ENCODE peak calls at places on chromosomes 1 and 21, in six cellular contexts. One of them, this sample, is unnamed.

GRCh38 chr1:24289937-24290595 is 29.1 kb upstream of the GRHL3 start:
- DNase-seq in aorta: peak; percentile 94
- DNase-seq in right cardiac atrium: peak; percentile 86
- DNase-seq in PC-9: peak; percentile 67
- DNase-seq in tibial nerve: peak; percentile 45
- DNase-seq in Karpas-422: no peak
- DNase-seq in this sample: peak; percentile 61

GRCh38 chr1:224563666-224564065 is 52.5 kb upstream of the CNIH3 start:
- DNase-seq in aorta: no peak
- DNase-seq in right cardiac atrium: no peak
- DNase-seq in PC-9: no peak
- DNase-seq in tibial nerve: no peak
- DNase-seq in Karpas-422: no peak
- DNase-seq in this sample: no peak

GRCh38 chr1:90671251-90671650 is 45.9 kb downstream of the BARHL2 start:
- DNase-seq in aorta: no peak
- DNase-seq in right cardiac atrium: no peak
- DNase-seq in PC-9: no peak
- DNase-seq in tibial nerve: no peak
- DNase-seq in Karpas-422: no peak
- DNase-seq in this sample: no peak

GRCh38 chr1:229410692-229411433 is 23.0 kb downstream of the ACTA1 start:
- DNase-seq in aorta: peak; percentile 91
- DNase-seq in right cardiac atrium: peak; percentile 67
- DNase-seq in PC-9: peak; percentile 31
- DNase-seq in tibial nerve: no peak
- DNase-seq in Karpas-422: peak; percentile 38
- DNase-seq in this sample: peak; percentile 83

GRCh38 chr21:34845521-34846213 is 176.9 kb downstream of the CLIC6 start:
- DNase-seq in aorta: no peak
- DNase-seq in right cardiac atrium: no peak
- DNase-seq in PC-9: peak; percentile 72
- DNase-seq in tibial nerve: no peak
- DNase-seq in Karpas-422: no peak
- DNase-seq in this sample: no peak

GRCh38 chr1:224433041-224433670 is 1.4 kb downstream of the WDR26 start:
- DNase-seq in aorta: no peak
- DNase-seq in right cardiac atrium: no peak
- DNase-seq in PC-9: no peak
- DNase-seq in tibial nerve: peak; percentile 44
- DNase-seq in Karpas-422: peak; percentile 48
- DNase-seq in this sample: no peak

GRCh38 chr1:232142403-232143314 is 487.3 kb downstream of the SIPA1L2 start:
- DNase-seq in aorta: peak; percentile 84
- DNase-seq in right cardiac atrium: peak; percentile 57
- DNase-seq in PC-9: no peak
- DNase-seq in tibial nerve: peak; percentile 20
- DNase-seq in Karpas-422: no peak
- DNase-seq in this sample: no peak

GRCh38 chr21:17441370-17441769 is 71.5 kb upstream of the CXADR start:
- DNase-seq in aorta: no peak
- DNase-seq in right cardiac atrium: no peak
- DNase-seq in PC-9: peak; percentile 23
- DNase-seq in tibial nerve: peak; percentile 36
- DNase-seq in Karpas-422: no peak
- DNase-seq in this sample: peak; percentile 5

GRCh38 chr1:22217811-22218460 is 75.0 kb upstream of the WNT4 start:
- DNase-seq in aorta: peak; percentile 61
- DNase-seq in right cardiac atrium: no peak
- DNase-seq in PC-9: no peak
- DNase-seq in tibial nerve: no peak
- DNase-seq in Karpas-422: no peak
- DNase-seq in this sample: no peak

GRCh38 chr1:58866578-58866977 is 82.7 kb upstream of the JUN start:
- DNase-seq in aorta: no peak
- DNase-seq in right cardiac atrium: no peak
- DNase-seq in PC-9: no peak
- DNase-seq in tibial nerve: no peak
- DNase-seq in Karpas-422: no peak
- DNase-seq in this sample: no peak

GRCh38 chr1:200258447-200259375 is 151.1 kb downstream of the ZNF281 start:
- DNase-seq in aorta: no peak
- DNase-seq in right cardiac atrium: no peak
- DNase-seq in PC-9: peak; percentile 7
- DNase-seq in tibial nerve: no peak
- DNase-seq in Karpas-422: peak; percentile 78
- DNase-seq in this sample: no peak

GRCh38 chr1:61851849-61852692 is 109.8 kb downstream of the PATJ start:
- DNase-seq in aorta: no peak
- DNase-seq in right cardiac atrium: no peak
- DNase-seq in PC-9: no peak
- DNase-seq in tibial nerve: peak; percentile 73
- DNase-seq in Karpas-422: peak; percentile 78
- DNase-seq in this sample: peak; percentile 8

GRCh38 chr1:54928327-54928726 is 41.3 kb upstream of the DHCR24 start:
- DNase-seq in aorta: no peak
- DNase-seq in right cardiac atrium: no peak
- DNase-seq in PC-9: no peak
- DNase-seq in tibial nerve: no peak
- DNase-seq in Karpas-422: no peak
- DNase-seq in this sample: no peak

GRCh38 chr21:36754241-36754881 is 55.4 kb downstream of the SIM2 start:
- DNase-seq in aorta: no peak
- DNase-seq in right cardiac atrium: no peak
- DNase-seq in PC-9: no peak
- DNase-seq in tibial nerve: no peak
- DNase-seq in Karpas-422: no peak
- DNase-seq in this sample: no peak

GRCh38 chr1:13828454-13829151 is 128.6 kb downstream of the PRDM2 start:
- DNase-seq in aorta: no peak
- DNase-seq in right cardiac atrium: no peak
- DNase-seq in PC-9: peak; percentile 50
- DNase-seq in tibial nerve: peak; percentile 32
- DNase-seq in Karpas-422: peak; percentile 87
- DNase-seq in this sample: no peak

GRCh38 chr1:51329443-51330325 is 678 bp downstream of the TTC39A start:
- DNase-seq in aorta: no peak
- DNase-seq in right cardiac atrium: peak; percentile 57
- DNase-seq in PC-9: peak; percentile 31
- DNase-seq in tibial nerve: no peak
- DNase-seq in Karpas-422: no peak
- DNase-seq in this sample: no peak

GRCh38 chr21:27564684-27565280 is 597.9 kb upstream of the ADAMTS5 start:
- DNase-seq in aorta: no peak
- DNase-seq in right cardiac atrium: peak; percentile 39
- DNase-seq in PC-9: peak; percentile 0
- DNase-seq in tibial nerve: peak; percentile 53
- DNase-seq in Karpas-422: peak; percentile 70
- DNase-seq in this sample: no peak

GRCh38 chr1:162466797-162467196 is 30.8 kb upstream of the UHMK1 start:
- DNase-seq in aorta: no peak
- DNase-seq in right cardiac atrium: no peak
- DNase-seq in PC-9: no peak
- DNase-seq in tibial nerve: no peak
- DNase-seq in Karpas-422: no peak
- DNase-seq in this sample: no peak

GRCh38 chr1:219792337-219793021 is 135.9 kb downstream of the SLC30A10 start:
- DNase-seq in aorta: no peak
- DNase-seq in right cardiac atrium: no peak
- DNase-seq in PC-9: no peak
- DNase-seq in tibial nerve: no peak
- DNase-seq in Karpas-422: no peak
- DNase-seq in this sample: no peak

GRCh38 chr1:97783762-97784161 is 137.1 kb downstream of the DPYD start:
- DNase-seq in aorta: no peak
- DNase-seq in right cardiac atrium: no peak
- DNase-seq in PC-9: no peak
- DNase-seq in tibial nerve: no peak
- DNase-seq in Karpas-422: no peak
- DNase-seq in this sample: no peak

GRCh38 chr1:218845589-218845988 is 328.1 kb upstream of the LYPLAL1 start:
- DNase-seq in aorta: no peak
- DNase-seq in right cardiac atrium: no peak
- DNase-seq in PC-9: no peak
- DNase-seq in tibial nerve: no peak
- DNase-seq in Karpas-422: no peak
- DNase-seq in this sample: no peak

GRCh38 chr1:84598846-84599741 is 24.9 kb upstream of the CTBS start:
- DNase-seq in aorta: no peak
- DNase-seq in right cardiac atrium: no peak
- DNase-seq in PC-9: no peak
- DNase-seq in tibial nerve: no peak
- DNase-seq in Karpas-422: peak; percentile 32
- DNase-seq in this sample: peak; percentile 16

GRCh38 chr1:84603941-84604830 is 29.9 kb upstream of the CTBS start:
- DNase-seq in aorta: no peak
- DNase-seq in right cardiac atrium: peak; percentile 59
- DNase-seq in PC-9: peak; percentile 74
- DNase-seq in tibial nerve: no peak
- DNase-seq in Karpas-422: peak; percentile 67
- DNase-seq in this sample: peak; percentile 8

GRCh38 chr1:84603223-84603622 is 29.0 kb upstream of the CTBS start:
- DNase-seq in aorta: no peak
- DNase-seq in right cardiac atrium: no peak
- DNase-seq in PC-9: no peak
- DNase-seq in tibial nerve: no peak
- DNase-seq in Karpas-422: no peak
- DNase-seq in this sample: no peak

GRCh38 chr1:84600796-84601195 is 26.6 kb upstream of the CTBS start:
- DNase-seq in aorta: no peak
- DNase-seq in right cardiac atrium: no peak
- DNase-seq in PC-9: no peak
- DNase-seq in tibial nerve: no peak
- DNase-seq in Karpas-422: no peak
- DNase-seq in this sample: no peak

GRCh38 chr1:84598418-84598817 is 24.2 kb upstream of the CTBS start:
- DNase-seq in aorta: no peak
- DNase-seq in right cardiac atrium: no peak
- DNase-seq in PC-9: no peak
- DNase-seq in tibial nerve: no peak
- DNase-seq in Karpas-422: no peak
- DNase-seq in this sample: no peak
- H3K27ac ChIP-seq in aorta: peak overlapping the region; percentile 95
- H3K27ac ChIP-seq in right cardiac atrium: no peak overlapping the region
- H3K27ac ChIP-seq in PC-9: no peak overlapping the region
- H3K27ac ChIP-seq in tibial nerve: no peak overlapping the region
- H3K27ac ChIP-seq in Karpas-422: no peak overlapping the region
- H3K27ac ChIP-seq in this sample: peak overlapping the region; percentile 81

GRCh38 chr1:225908773-225909172 is 15.3 kb downstream of the PYCR2 start:
- DNase-seq in aorta: no peak
- DNase-seq in right cardiac atrium: no peak
- DNase-seq in PC-9: no peak
- DNase-seq in tibial nerve: no peak
- DNase-seq in Karpas-422: no peak
- DNase-seq in this sample: no peak
- H3K27ac ChIP-seq in aorta: no peak overlapping the region
- H3K27ac ChIP-seq in right cardiac atrium: no peak overlapping the region
- H3K27ac ChIP-seq in PC-9: no peak overlapping the region
- H3K27ac ChIP-seq in tibial nerve: no peak overlapping the region
- H3K27ac ChIP-seq in Karpas-422: no peak overlapping the region
- H3K27ac ChIP-seq in this sample: no peak overlapping the region

GRCh38 chr1:208159542-208160258 is 84.5 kb downstream of the PLXNA2 start:
- DNase-seq in aorta: no peak
- DNase-seq in right cardiac atrium: peak; percentile 35
- DNase-seq in PC-9: no peak
- DNase-seq in tibial nerve: no peak
- DNase-seq in Karpas-422: no peak
- DNase-seq in this sample: no peak

GRCh38 chr1:208162903-208163302 is 81.3 kb downstream of the PLXNA2 start:
- DNase-seq in aorta: no peak
- DNase-seq in right cardiac atrium: no peak
- DNase-seq in PC-9: no peak
- DNase-seq in tibial nerve: no peak
- DNase-seq in Karpas-422: no peak
- DNase-seq in this sample: no peak

GRCh38 chr1:208161656-208162375 is 82.4 kb downstream of the PLXNA2 start:
- DNase-seq in aorta: no peak
- DNase-seq in right cardiac atrium: no peak
- DNase-seq in PC-9: no peak
- DNase-seq in tibial nerve: no peak
- DNase-seq in Karpas-422: no peak
- DNase-seq in this sample: no peak

GRCh38 chr1:208160259-208160819 is 83.8 kb downstream of the PLXNA2 start:
- DNase-seq in aorta: no peak
- DNase-seq in right cardiac atrium: peak; percentile 38
- DNase-seq in PC-9: no peak
- DNase-seq in tibial nerve: no peak
- DNase-seq in Karpas-422: no peak
- DNase-seq in this sample: no peak

DNA sequence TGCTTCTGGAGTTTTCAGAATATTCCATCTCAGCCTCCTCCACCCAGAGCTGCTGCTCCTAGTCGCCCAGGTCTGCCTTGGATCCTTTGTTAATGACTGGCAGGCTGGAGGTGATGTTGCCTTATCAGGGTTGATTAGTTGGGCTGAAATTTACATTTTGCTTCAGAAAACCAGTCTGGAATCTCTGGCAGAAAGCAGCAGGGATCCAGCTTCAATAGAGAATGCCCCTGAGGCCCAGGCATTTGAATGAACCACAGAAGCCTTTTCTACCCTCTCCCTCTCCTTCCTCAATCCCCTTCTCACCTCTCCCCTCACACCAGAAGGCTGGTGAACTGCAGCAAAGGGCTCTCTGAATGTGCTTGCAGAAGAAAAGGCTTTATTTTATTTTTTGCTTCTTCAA is 83.2 kb downstream of the PLXNA2 start:
- DNase-seq in aorta: no peak
- DNase-seq in right cardiac atrium: no peak
- DNase-seq in PC-9: no peak
- DNase-seq in tibial nerve: no peak
- DNase-seq in Karpas-422: no peak
- DNase-seq in this sample: no peak
- H3K27ac ChIP-seq in aorta: no peak overlapping the region
- H3K27ac ChIP-seq in right cardiac atrium: no peak overlapping the region
- H3K27ac ChIP-seq in PC-9: no peak overlapping the region
- H3K27ac ChIP-seq in tibial nerve: no peak overlapping the region
- H3K27ac ChIP-seq in Karpas-422: no peak overlapping the region
- H3K27ac ChIP-seq in this sample: no peak overlapping the region

GRCh38 chr1:83998599-83999315 is at the start of gene TTLL7:
- DNase-seq in aorta: peak; percentile 95
- DNase-seq in right cardiac atrium: peak; percentile 83
- DNase-seq in PC-9: peak; percentile 69
- DNase-seq in tibial nerve: no peak
- DNase-seq in Karpas-422: no peak
- DNase-seq in this sample: peak; percentile 79

GRCh38 chr1:84000954-84001495 is 2.1 kb upstream of the TTLL7 start:
- DNase-seq in aorta: no peak
- DNase-seq in right cardiac atrium: no peak
- DNase-seq in PC-9: no peak
- DNase-seq in tibial nerve: no peak
- DNase-seq in Karpas-422: no peak
- DNase-seq in this sample: no peak

GRCh38 chr1:84000196-84000885 is 1.4 kb upstream of the TTLL7 start:
- DNase-seq in aorta: no peak
- DNase-seq in right cardiac atrium: no peak
- DNase-seq in PC-9: no peak
- DNase-seq in tibial nerve: no peak
- DNase-seq in Karpas-422: no peak
- DNase-seq in this sample: no peak

GRCh38 chr1:83999316-83999819 is 436 bp upstream of the TTLL7 start:
- DNase-seq in aorta: peak; percentile 94
- DNase-seq in right cardiac atrium: peak; percentile 84
- DNase-seq in PC-9: peak; percentile 60
- DNase-seq in tibial nerve: peak; percentile 49
- DNase-seq in Karpas-422: no peak
- DNase-seq in this sample: peak; percentile 92

GRCh38 chr1:84001501-84001900 is 2.6 kb upstream of the TTLL7 start:
- DNase-seq in aorta: no peak
- DNase-seq in right cardiac atrium: no peak
- DNase-seq in PC-9: no peak
- DNase-seq in tibial nerve: no peak
- DNase-seq in Karpas-422: no peak
- DNase-seq in this sample: no peak
- H3K27ac ChIP-seq in aorta: peak overlapping the region; percentile 37
- H3K27ac ChIP-seq in right cardiac atrium: no peak overlapping the region
- H3K27ac ChIP-seq in PC-9: no peak overlapping the region
- H3K27ac ChIP-seq in tibial nerve: no peak overlapping the region
- H3K27ac ChIP-seq in Karpas-422: no peak overlapping the region
- H3K27ac ChIP-seq in this sample: no peak overlapping the region

This sample was measured in caudate nucleus.